ENCODE peak calls at places on chromosomes 16 and 17, in six cellular contexts. R, M, J, P, F and N are unnamed samples.

GRCh38 chr16:56691885-56692284 is 9.6 kb downstream of the MT1X start:
- DNase-seq in P (no peak), R (peak; percentile 81), M (no peak), J (no peak), F (no peak), N (no peak)

GRCh38 chr17:76704799-76705198 is 6.0 kb downstream of the MXRA7 start:
- DNase-seq in F (no peak), M (no peak), J (peak; percentile 67), P (no peak), R (no peak), N (no peak)

GRCh38 chr17:74119960-74120359 is 83.5 kb upstream of the RPL38 start:
- DNase-seq in J (no peak), R (no peak), M (no peak), P (no peak), F (no peak), N (no peak)

GRCh38 chr17:58200024-58200633 is 7.6 kb downstream of the EPX start:
- DNase-seq in J (peak; percentile 37), M (no peak), F (peak; percentile 28), P (no peak), R (peak; percentile 72), N (peak; percentile 66)

GRCh38 chr17:47905221-47905733 is 9.2 kb downstream of the SP2 start:
- DNase-seq in F (no peak), P (no peak), R (no peak), J (no peak), M (no peak), N (no peak)

GRCh38 chr16:450800-451512 is 25.5 kb downstream of the RAB11FIP3 start:
- DNase-seq in F (no peak), M (no peak), R (no peak), J (no peak), P (peak; percentile 91), N (no peak)

GRCh38 chr16:28277537-28278388 is 14.6 kb upstream of the SBK1 start:
- DNase-seq in F (peak; percentile 79), R (peak; percentile 67), M (no peak), J (peak; percentile 41), P (peak; percentile 74), N (peak; percentile 83)

GRCh38 chr16:12002447-12003006 is 26.0 kb downstream of the SNX29 start:
- DNase-seq in J (no peak), R (peak; percentile 46), P (peak; percentile 73), M (no peak), F (no peak), N (no peak)

GRCh38 chr16:6684076-6684673 is 648.5 kb upstream of the RBFOX1 start:
- DNase-seq in M (no peak), R (peak; percentile 26), P (no peak), J (peak; percentile 2), F (no peak), N (peak; percentile 38)

GRCh38 chr17:79224476-79224875 is 149.9 kb downstream of the ENGASE start:
- DNase-seq in P (no peak), J (no peak), F (no peak), M (no peak), R (no peak), N (no peak)

GRCh38 chr16:88783391-88784073 is 1.5 kb downstream of the PIEZO1 start:
- DNase-seq in M (peak; percentile 51), J (peak; percentile 44), R (no peak), F (no peak), P (no peak), N (peak; percentile 74)

GRCh38 chr17:68461589-68461988 is 4.3 kb upstream of the WIPI1 start:
- DNase-seq in P (no peak), M (no peak), R (no peak), F (no peak), J (no peak), N (no peak)

GRCh38 chr17:73630531-73630930 is 13.7 kb downstream of the SDK2 start:
- DNase-seq in R (no peak), J (no peak), F (no peak), M (no peak), P (no peak), N (no peak)

GRCh38 chr16:65531475-65531874 is 409.6 kb upstream of the CDH11 start:
- DNase-seq in F (no peak), M (no peak), J (no peak), P (no peak), R (no peak), N (no peak)

GRCh38 chr16:66324785-66325184 is 41.7 kb upstream of the CDH5 start:
- DNase-seq in M (no peak), J (peak; percentile 9), R (peak; percentile 54), P (no peak), F (no peak), N (peak; percentile 48)

GRCh38 chr16:29694384-29695195 is 15.6 kb downstream of the QPRT start:
- DNase-seq in R (no peak), J (no peak), P (no peak), F (no peak), M (no peak), N (peak; percentile 71)

GRCh38 chr17:74526681-74527080 is 4.6 kb downstream of the CD300LB start:
- DNase-seq in M (no peak), R (no peak), P (no peak), F (no peak), J (no peak), N (no peak)

GRCh38 chr17:51133365-51133764 is 12.7 kb upstream of the SPAG9 start:
- DNase-seq in M (no peak), J (no peak), R (no peak), P (no peak), F (no peak), N (no peak)

GRCh38 chr17:39261286-39261685 is 35.5 kb upstream of the STAC2 start:
- DNase-seq in M (no peak), R (no peak), J (no peak), P (no peak), F (peak; percentile 21), N (peak; percentile 53)

GRCh38 chr17:67376509-67376891 is 581 bp upstream of the PITPNC1 start:
- DNase-seq in M (no peak), J (peak; percentile 33), P (no peak), R (no peak), F (no peak), N (peak; percentile 34)

GRCh38 chr17:7932949-7933348 is 943 bp downstream of the CNTROB start:
- DNase-seq in M (no peak), F (no peak), P (no peak), R (peak; percentile 70), J (peak; percentile 21), N (peak; percentile 82)

GRCh38 chr17:18231156-18231555 is 5.7 kb downstream of the LLGL1 start:
- DNase-seq in P (no peak), J (no peak), F (no peak), R (no peak), M (no peak), N (no peak)

GRCh38 chr16:88446736-88447135 is 6.3 kb upstream of the ZFPM1 start:
- DNase-seq in M (no peak), J (no peak), F (no peak), R (no peak), P (no peak), N (no peak)

GRCh38 chr16:23510154-23510914 is at the start of gene GGA2:
- DNase-seq in P (peak; percentile 21), F (peak; percentile 74), R (peak; percentile 73), M (peak; percentile 59), J (peak; percentile 37), N (peak; percentile 84)

GRCh38 chr17:925846-926245 is 53.7 kb downstream of the NXN start:
- DNase-seq in R (no peak), F (no peak), P (no peak), M (no peak), J (no peak), N (no peak)

GRCh38 chr16:89047331-89048086 is 46.1 kb upstream of the ACSF3 start:
- DNase-seq in P (no peak), F (no peak), J (no peak), M (no peak), R (no peak), N (no peak)